ENCODE peak calls at places on chromosomes 11 and 22, in six cellular contexts. M is neuronal stem cell, P is H9, Q is H1, C is mesenchymal stem cell, J is trophoblast cell. T is an unnamed sample.

GRCh38 chr11:77142091-77142975 is 14.3 kb downstream of the MYO7A start:
- DNase-seq in C (no peak), P (no peak), J (no peak), Q (no peak), M (no peak), T (no peak)

GRCh38 chr11:131710511-131710910 is 340.1 kb downstream of the NTM start:
- DNase-seq in C (no peak), P (no peak), J (no peak), Q (no peak), M (no peak), T (peak; percentile 38)

GRCh38 chr11:43515090-43515489 is 156.4 kb downstream of the TTC17 start:
- DNase-seq in Q (peak; percentile 63), M (no peak), P (peak; percentile 72), C (no peak), J (no peak), T (no peak)

GRCh38 chr11:132008872-132009271 is 638.5 kb downstream of the NTM start:
- DNase-seq in J (no peak), C (no peak), Q (no peak), M (peak; percentile 18), P (no peak), T (no peak)

GRCh38 chr11:1012740-1013627 is 23.5 kb downstream of the MUC6 start:
- DNase-seq in P (no peak), Q (no peak), C (no peak), J (no peak), M (no peak), T (no peak)

GRCh38 chr22:30423296-30423958 is 2.1 kb upstream of the MTFP1 start:
- DNase-seq in P (no peak), C (no peak), Q (no peak), M (no peak), J (peak; percentile 49), T (no peak)

GRCh38 chr11:118609380-118610219 is 2.2 kb downstream of the PHLDB1 start:
- DNase-seq in P (no peak), Q (peak; percentile 75), C (peak; percentile 63), M (no peak), J (no peak), T (peak; percentile 34)

GRCh38 chr11:22337571-22338464 is at the start of gene SLC17A6:
- DNase-seq in Q (peak; percentile 77), P (peak; percentile 52), M (peak; percentile 83), J (peak; percentile 3), C (peak; percentile 26), T (peak; percentile 8)

GRCh38 chr22:36546092-36546804 is 17.3 kb upstream of the EIF3D start:
- DNase-seq in P (peak; percentile 84), C (peak; percentile 75), M (peak; percentile 63), J (no peak), Q (peak; percentile 65), T (peak; percentile 62)

GRCh38 chr11:101241160-101241795 is 111.7 kb upstream of the PGR start:
- DNase-seq in M (no peak), J (no peak), Q (no peak), C (no peak), P (no peak), T (no peak)

GRCh38 chr22:21857501-21857914 is 9.9 kb downstream of the MAPK1 start:
- DNase-seq in P (no peak), J (no peak), M (no peak), Q (no peak), C (peak; percentile 45), T (peak; percentile 30)

GRCh38 chr22:49667236-49667635 is 160.4 kb downstream of the BRD1 start:
- DNase-seq in J (no peak), C (no peak), M (no peak), Q (peak; percentile 43), P (peak; percentile 20), T (no peak)

GRCh38 chr22:37982151-37982838 is 2.1 kb downstream of the SOX10 start:
- DNase-seq in Q (no peak), J (no peak), C (no peak), P (no peak), M (no peak), T (no peak)

GRCh38 chr22:31944700-31945477 is 554 bp downstream of the YWHAH start:
- DNase-seq in Q (peak; percentile 71), P (no peak), M (peak; percentile 17), C (peak; percentile 32), J (peak; percentile 30), T (no peak)

GRCh38 chr11:61150656-61151544 is 10.3 kb downstream of the VPS37C start:
- DNase-seq in C (no peak), J (no peak), Q (no peak), P (no peak), M (no peak), T (no peak)

GRCh38 chr11:120065176-120065575 is 72.7 kb downstream of the TRIM29 start:
- DNase-seq in C (no peak), M (no peak), P (peak; percentile 10), J (no peak), Q (no peak), T (no peak)

DNA sequence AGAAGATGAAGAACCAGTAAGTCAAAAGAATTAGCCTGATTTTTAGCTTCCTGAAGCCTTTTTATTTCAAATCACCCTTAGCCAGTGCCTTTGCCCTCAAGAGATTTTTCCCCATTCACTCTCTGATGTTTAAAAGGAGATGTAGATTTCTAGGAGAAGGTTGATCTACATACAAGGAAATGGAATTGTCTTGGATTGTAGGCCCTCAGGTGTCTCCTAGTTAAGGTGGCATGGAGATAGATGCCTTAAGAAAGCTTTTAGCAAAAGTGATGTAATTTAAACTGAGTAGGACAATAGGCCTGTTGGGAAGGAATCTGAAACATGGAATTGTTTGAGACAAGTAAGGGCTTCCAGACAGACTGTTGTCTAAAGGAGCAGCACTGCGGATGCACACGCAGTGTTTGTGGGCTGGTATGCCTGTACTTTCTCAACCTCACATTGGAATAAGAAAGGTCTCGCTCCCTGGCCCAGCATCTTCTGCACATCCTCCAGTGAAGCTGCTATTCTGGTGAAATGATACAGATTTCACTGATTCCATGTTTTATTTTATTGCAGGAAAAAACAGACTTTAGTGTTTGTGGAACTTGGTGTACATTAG is 69.8 kb upstream of the SLC25A18 start:
- DNase-seq in P (no peak), Q (no peak), C (no peak), M (no peak), J (no peak), T (no peak)
- H3K14ac ChIP-seq in P (no peak overlapping the region), Q (no peak overlapping the region), C (no peak overlapping the region), M (no peak overlapping the region), J (no peak overlapping the region), T (no peak overlapping the region)

DNA sequence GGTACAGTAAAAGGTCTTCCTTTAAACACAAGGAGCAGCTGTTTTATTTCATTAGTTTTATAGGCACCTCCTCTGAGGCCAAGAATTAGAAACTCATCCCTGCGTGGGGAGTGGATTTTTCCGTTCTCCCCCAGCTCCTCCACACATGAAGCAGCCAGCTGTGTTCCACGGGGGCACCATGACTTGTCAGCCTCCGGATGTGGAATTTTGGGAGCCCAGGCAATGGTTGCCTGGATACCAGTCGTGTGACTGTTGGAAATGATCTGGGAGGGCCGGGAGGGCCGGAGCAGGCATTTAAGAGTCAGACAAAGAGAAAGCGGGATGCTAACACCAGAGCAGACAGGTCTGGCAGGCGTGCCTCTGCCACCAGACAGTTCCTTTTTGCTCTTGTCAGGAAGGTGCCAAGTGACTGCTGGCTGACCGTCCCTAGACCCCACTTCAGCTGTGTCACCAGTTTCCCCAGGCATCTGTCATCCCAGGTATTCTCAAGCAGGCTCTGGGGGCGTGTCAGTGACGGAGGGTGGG is 15.9 kb upstream of the CDC42EP2 start:
- DNase-seq in M (no peak), P (no peak), Q (no peak), J (no peak), C (peak; percentile 81), T (peak; percentile 81)
- H3K27ac ChIP-seq in M (no peak overlapping the region), P (no peak overlapping the region), Q (no peak overlapping the region), J (no peak overlapping the region), C (no peak overlapping the region), T (peak overlapping the region; percentile 79)

DNA sequence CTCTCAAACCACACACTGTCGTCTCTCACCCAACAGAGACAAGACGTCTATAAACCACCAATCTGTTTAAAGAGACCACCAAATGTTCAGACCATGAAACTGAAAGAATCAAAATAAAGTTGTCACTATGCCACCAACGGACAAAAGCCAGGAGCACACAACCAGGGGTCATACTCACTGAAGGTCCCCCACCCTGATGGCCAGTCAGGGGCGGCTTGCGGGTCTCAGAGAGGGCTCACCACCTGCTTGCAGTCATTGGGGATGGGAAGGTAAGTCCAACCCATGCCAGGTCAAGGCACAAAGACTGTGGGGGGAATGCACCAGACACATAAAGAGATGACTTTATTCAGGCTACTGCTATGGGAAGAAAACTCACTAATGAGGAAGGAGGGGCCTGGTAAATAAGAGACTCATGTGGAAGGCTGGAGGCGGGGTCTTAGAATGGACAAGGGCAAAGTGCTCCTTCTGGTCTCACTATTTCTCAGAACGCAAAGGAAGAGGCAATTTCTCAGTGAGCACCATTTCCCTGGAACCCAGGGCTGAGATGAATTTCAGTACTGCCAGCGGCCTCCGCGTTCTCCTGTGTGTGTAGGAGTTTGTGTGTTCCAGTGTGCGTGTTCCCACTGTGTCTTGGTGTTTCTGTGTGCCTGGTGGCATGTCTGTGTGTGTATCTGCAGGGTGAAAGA is 17.3 kb downstream of the SCARF2 start:
- DNase-seq in Q (no peak), P (no peak), M (no peak), J (no peak), C (no peak), T (no peak)
- H3K4me2 ChIP-seq in Q (no peak overlapping the region), P (no peak overlapping the region), M (no peak overlapping the region), J (no peak overlapping the region), C (no peak overlapping the region), T (no peak overlapping the region)

DNA sequence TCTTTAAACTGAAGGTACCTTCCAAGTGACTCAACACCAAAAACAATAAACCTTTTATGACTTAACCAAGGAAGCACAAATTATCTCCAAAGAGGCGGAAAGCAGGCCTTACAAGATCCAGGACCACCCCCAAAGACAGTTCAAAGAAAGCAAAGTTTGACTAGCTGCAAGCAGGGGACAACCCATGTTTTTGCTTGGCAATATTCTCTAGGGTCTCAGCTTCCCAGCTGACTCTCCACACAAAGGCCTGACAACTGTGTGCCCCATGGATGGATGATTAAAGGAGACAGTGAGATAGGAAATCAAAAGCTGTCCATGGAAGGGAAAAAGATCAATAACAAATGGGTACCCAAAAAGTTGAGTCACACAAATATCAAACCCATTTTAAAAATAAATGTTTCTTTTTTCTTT is 232.2 kb downstream of the DDX10 start:
- DNase-seq in Q (no peak), M (peak; percentile 11), J (no peak), P (no peak), C (no peak), T (peak; percentile 63)
- H3K14ac ChIP-seq in Q (no peak overlapping the region), M (no peak overlapping the region), J (no peak overlapping the region), P (no peak overlapping the region), C (no peak overlapping the region), T (peak overlapping the region; percentile 75)

GRCh38 chr11:31812392-31813241 is 1.5 kb upstream of the PAX6 start:
- DNase-seq in P (no peak), J (no peak), Q (peak; percentile 69), M (no peak), C (peak; percentile 31), T (no peak)
- H3K27ac ChIP-seq in P (no peak overlapping the region), J (no peak overlapping the region), Q (no peak overlapping the region), M (peak overlapping the region; percentile 95), C (no peak overlapping the region), T (no peak overlapping the region)

GRCh38 chr22:44271010-44271500 is 41.7 kb downstream of the SHISAL1 start:
- DNase-seq in J (no peak), M (no peak), Q (no peak), C (no peak), P (no peak), T (no peak)

GRCh38 chr22:44274918-44275665 is 37.7 kb downstream of the SHISAL1 start:
- DNase-seq in C (no peak), Q (no peak), J (no peak), P (no peak), M (no peak), T (no peak)

GRCh38 chr22:44270556-44270880 is 42.2 kb downstream of the SHISAL1 start:
- DNase-seq in J (no peak), Q (no peak), P (no peak), M (no peak), C (no peak), T (no peak)

GRCh38 chr22:44272330-44272729 is 40.4 kb downstream of the SHISAL1 start:
- DNase-seq in C (no peak), M (no peak), Q (no peak), J (no peak), P (no peak), T (no peak)

GRCh38 chr22:44273175-44273574 is 39.6 kb downstream of the SHISAL1 start:
- DNase-seq in P (no peak), M (no peak), Q (no peak), J (no peak), C (no peak), T (no peak)
- H3K4me2 ChIP-seq in P (no peak overlapping the region), M (no peak overlapping the region), Q (no peak overlapping the region), J (no peak overlapping the region), C (no peak overlapping the region), T (no peak overlapping the region)

T was measured in IMR-90.